ENCODE peak calls at places on chromosomes 4 and X, in six cellular contexts. K is osteocyte, D is mesothelial cell of epicardium, N is nephron progenitor cell, W is AG09319, X is endothelial cell. M is an unnamed sample.

GRCh38 chr4:6137027-6137746 is 63.2 kb downstream of the JAKMIP1 start:
- DNase-seq in K (no peak), D (no peak), N (no peak), W (no peak), X (no peak), M (no peak)

GRCh38 chrX:153973127-153974002 is 811 bp downstream of the TMEM187 start:
- DNase-seq in K (no peak), D (no peak), N (no peak), W (no peak), X (no peak), M (no peak)

GRCh38 chr4:17323619-17324400 is 188.1 kb downstream of the QDPR start:
- DNase-seq in K (no peak), D (no peak), N (peak), W (peak), X (no peak), M (no peak)

GRCh38 chrX:80602017-80602765 is 181.9 kb downstream of the TENT5D start:
- DNase-seq in K (no peak), D (no peak), N (no peak), W (no peak), X (no peak), M (no peak)

GRCh38 chr4:108849611-108850406 is 87.0 kb upstream of the ETNPPL start:
- DNase-seq in K (no peak), D (no peak), N (no peak), W (peak), X (no peak), M (no peak)

GRCh38 chrX:3384330-3384729 is 37.9 kb upstream of the MXRA5 start:
- DNase-seq in K (no peak), D (no peak), N (no peak), W (peak), X (no peak), M (no peak)

GRCh38 chr4:87835732-87836131 is 3.0 kb downstream of the MEPE start:
- DNase-seq in K (no peak), D (no peak), N (no peak), W (no peak), X (no peak), M (no peak)

GRCh38 chrX:84924624-84925023 is 79.1 kb upstream of the APOOL start:
- DNase-seq in K (no peak), D (no peak), N (no peak), W (no peak), X (no peak), M (no peak)

GRCh38 chr4:127140306-127140705 is 492.5 kb upstream of the INTU start:
- DNase-seq in K (no peak), D (no peak), N (no peak), W (no peak), X (no peak), M (no peak)

GRCh38 chrX:135973025-135973547 is 702 bp downstream of the MMGT1 start:
- DNase-seq in K (no peak), D (no peak), N (no peak), W (no peak), X (no peak), M (no peak)

GRCh38 chrX:131068945-131069719 is 11.0 kb downstream of the ARHGAP36 start:
- DNase-seq in K (no peak), D (no peak), N (peak), W (no peak), X (peak), M (no peak)

GRCh38 chr4:77156912-77157858 is at the start of gene CCNG2:
- DNase-seq in K (peak), D (peak), N (peak), W (peak), X (peak), M (no peak)
- TF ChIP-seq CTCF in K (no peak), D (no peak), N (no peak), W (no peak), X (no peak), M (no peak)

DNA sequence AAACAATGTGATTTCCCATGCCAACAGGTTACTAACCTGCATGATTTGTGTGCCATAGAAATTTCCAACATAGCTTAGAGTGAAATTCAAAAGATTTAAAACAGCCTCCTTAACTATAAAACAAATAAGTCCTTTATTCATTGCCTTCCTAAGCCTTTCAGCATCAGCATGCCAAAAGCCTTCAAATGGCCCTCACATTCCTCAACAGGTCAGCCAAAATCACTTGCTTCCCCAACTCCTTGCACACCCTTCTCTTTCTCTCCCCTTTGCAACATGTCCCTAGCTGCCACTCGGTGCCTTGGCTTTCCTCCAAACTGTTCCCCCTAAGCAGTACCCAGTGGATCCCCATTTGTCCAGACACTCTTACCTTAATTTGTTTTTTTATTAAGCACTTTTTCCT is 74.9 kb upstream of the PCDH19 start:
- DNase-seq in K (no peak), D (no peak), N (no peak), W (no peak), X (no peak), M (no peak)
- TF ChIP-seq CTCF in K (no peak), D (no peak), N (no peak), W (no peak), X (no peak), M (no peak)

GRCh38 chrX:151988706-151989299 is 14.3 kb upstream of the GABRE start:
- DNase-seq in K (no peak), D (no peak), N (no peak), W (no peak), X (no peak), M (no peak)
- TF ChIP-seq CTCF in K (no peak), D (no peak), N (no peak), W (no peak), X (no peak), M (no peak)

DNA sequence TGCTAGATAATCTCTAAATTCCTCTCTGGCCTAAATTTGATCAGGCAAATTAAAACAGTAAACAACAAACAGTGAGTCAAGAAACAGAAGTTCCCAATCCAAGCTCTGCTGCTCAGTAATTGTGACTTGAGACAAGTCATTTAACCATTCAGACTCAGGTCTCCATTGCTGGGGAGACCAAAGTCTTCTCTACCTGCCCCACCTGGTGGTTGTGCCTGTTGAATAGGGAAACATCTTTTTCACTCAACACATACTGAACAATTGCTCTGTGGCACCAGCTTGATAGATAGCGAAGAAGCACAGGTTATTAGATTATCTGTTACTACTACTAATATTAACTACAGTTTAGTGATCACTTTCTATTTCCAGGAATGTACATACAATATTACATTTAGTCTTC is 112.1 kb upstream of the EOLA2 start:
- DNase-seq in K (no peak), D (no peak), N (no peak), W (no peak), X (no peak), M (no peak)
- TF ChIP-seq CTCF in K (no peak), D (no peak), N (no peak), W (no peak), X (no peak), M (no peak)

DNA sequence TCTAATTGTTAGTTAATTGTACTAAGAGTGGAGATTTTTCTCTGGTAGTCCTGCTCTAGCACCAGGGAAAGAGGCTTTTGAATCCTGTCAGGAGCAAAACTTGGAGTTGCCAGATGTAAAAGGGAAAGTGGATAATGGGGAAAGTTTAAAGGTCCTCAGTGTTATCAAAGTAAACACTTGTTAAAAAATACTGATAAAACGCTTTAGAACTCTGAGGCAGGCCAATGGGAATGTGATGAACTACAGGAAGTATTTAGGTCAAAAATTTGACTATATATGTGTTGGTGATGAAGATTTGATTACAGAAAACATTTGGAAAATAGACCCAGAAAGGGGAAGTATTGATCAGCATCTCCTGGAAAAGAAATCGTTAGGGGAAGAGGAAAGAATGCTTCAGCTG is 32.8 kb downstream of the SERPINA7 start:
- DNase-seq in K (no peak), D (no peak), N (no peak), W (no peak), X (no peak), M (no peak)
- TF ChIP-seq CTCF in K (no peak), D (no peak), N (no peak), W (no peak), X (no peak), M (no peak)

GRCh38 chr4:84482564-84483563 is 16.2 kb downstream of the NKX6-1 start:
- DNase-seq in K (no peak), D (no peak), N (no peak), W (no peak), X (peak), M (no peak)
- TF ChIP-seq CTCF in K (no peak), D (peak), N (peak), W (peak), X (peak), M (no peak)

DNA sequence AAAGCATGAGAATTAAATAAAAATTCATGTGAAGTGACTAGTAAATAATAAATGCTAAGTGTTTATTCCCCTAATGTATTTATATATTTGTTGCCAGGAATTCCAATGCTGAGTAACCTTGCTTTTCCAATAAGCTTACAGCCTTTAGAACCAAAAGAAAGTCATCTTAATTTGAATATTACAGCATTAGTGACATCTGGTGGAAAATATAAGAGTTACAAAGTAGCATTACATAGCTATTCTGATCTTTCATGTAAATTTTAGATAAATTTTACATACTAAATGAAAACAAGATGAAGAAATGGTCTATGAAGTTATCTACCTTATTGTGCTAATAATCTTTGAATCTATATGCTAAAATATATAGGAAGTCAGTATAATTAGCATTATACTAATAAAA is 10.4 kb downstream of the MAD2L1 start:
- DNase-seq in K (no peak), D (no peak), N (no peak), W (no peak), X (no peak), M (no peak)
- TF ChIP-seq CTCF in K (peak), D (peak), N (no peak), W (peak), X (no peak), M (no peak)

DNA sequence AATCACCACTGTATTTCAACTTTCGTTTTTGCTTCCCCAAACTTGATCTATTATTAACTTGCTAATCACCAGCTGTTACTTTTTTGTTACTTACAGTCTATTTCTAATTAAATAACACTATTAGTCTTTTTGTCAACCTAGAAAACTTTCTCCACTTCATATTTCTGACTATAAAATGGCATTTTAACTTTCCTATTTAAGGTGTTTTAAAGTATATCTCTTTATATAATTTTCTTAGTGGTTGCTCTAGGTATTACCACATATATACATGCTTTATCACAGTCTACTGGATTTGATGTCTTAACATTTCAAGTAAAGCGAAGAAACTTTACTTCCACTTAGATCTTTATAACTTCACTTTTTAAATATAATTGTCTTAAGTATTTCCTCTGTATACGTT is 421.2 kb downstream of the DCAF12L2 start:
- DNase-seq in K (no peak), D (no peak), N (no peak), W (no peak), X (no peak), M (no peak)
- TF ChIP-seq CTCF in K (no peak), D (peak), N (no peak), W (no peak), X (peak), M (no peak)

GRCh38 chr4:93152461-93152860 is 676.1 kb upstream of the ATOH1 start:
- DNase-seq in K (no peak), D (no peak), N (no peak), W (no peak), X (no peak), M (no peak)

GRCh38 chr4:93157984-93158383 is 670.6 kb upstream of the ATOH1 start:
- DNase-seq in K (no peak), D (no peak), N (no peak), W (no peak), X (no peak), M (no peak)
- TF ChIP-seq CTCF in K (peak), D (peak), N (no peak), W (peak), X (peak), M (peak)